ENCODE peak calls at places on chromosomes 6 and 20, in eight cellular contexts. V, D, M, R, X, I, T and L are unnamed samples.

GRCh38 chr20:57213291-57213690 is 53.1 kb downstream of the BMP7 start:
- DNase-seq in R (no peak), V (no peak), M (no peak), D (no peak), X (no peak), I (no peak), T (no peak), L (no peak)

GRCh38 chr6:131807644-131808459 is at the start of gene ENPP1:
- DNase-seq in T (peak; percentile 45), I (no peak), X (peak; percentile 62), M (peak; percentile 95), D (peak; percentile 84), R (no peak), V (peak; percentile 80), L (peak; percentile 4)

GRCh38 chr6:56259682-56260081 is 12.3 kb upstream of the COL21A1 start:
- DNase-seq in I (no peak), M (peak; percentile 57), D (peak; percentile 9), V (no peak), X (peak; percentile 53), T (peak; percentile 70), R (no peak), L (no peak)

GRCh38 chr6:166597711-166598440 is 11.4 kb upstream of the RAMACL start:
- DNase-seq in M (no peak), I (no peak), T (no peak), V (no peak), D (no peak), R (no peak), X (no peak), L (no peak)

GRCh38 chr20:59149678-59150504 is 13.7 kb upstream of the ZNF831 start:
- DNase-seq in I (no peak), X (no peak), T (no peak), D (peak; percentile 33), R (no peak), V (peak; percentile 25), M (peak; percentile 82), L (peak; percentile 88)

GRCh38 chr6:72363844-72364740 is 257.8 kb upstream of the KCNQ5 start:
- DNase-seq in D (peak; percentile 62), I (peak; percentile 74), M (peak; percentile 21), T (peak; percentile 94), V (no peak), X (peak; percentile 97), R (peak; percentile 86), L (no peak)

GRCh38 chr6:69917834-69918233 is 51.5 kb downstream of the COL19A1 start:
- DNase-seq in I (peak; percentile 79), R (no peak), T (no peak), D (no peak), M (peak; percentile 65), V (no peak), X (peak; percentile 77), L (no peak)

GRCh38 chr20:46682063-46682821 is 7.0 kb downstream of the TP53RK start:
- DNase-seq in M (no peak), T (no peak), V (no peak), R (no peak), I (no peak), X (no peak), D (no peak), L (no peak)

GRCh38 chr6:17457956-17458355 is 64.6 kb downstream of the CAP2 start:
- DNase-seq in M (no peak), R (no peak), V (no peak), D (no peak), T (no peak), I (no peak), X (no peak), L (no peak)

GRCh38 chr6:56637640-56638039 is 5.0 kb downstream of the DST start:
- DNase-seq in D (no peak), V (no peak), I (no peak), M (no peak), T (peak; percentile 83), X (peak; percentile 80), R (peak; percentile 54), L (no peak)

GRCh38 chr20:5715068-5715841 is 34.9 kb upstream of the SHLD1 start:
- DNase-seq in I (no peak), V (no peak), M (no peak), X (no peak), T (no peak), R (no peak), D (no peak), L (no peak)

GRCh38 chr20:38604873-38605303 is 3.3 kb downstream of the ARHGAP40 start:
- DNase-seq in V (no peak), X (peak; percentile 14), R (no peak), T (peak; percentile 82), I (peak; percentile 77), D (no peak), M (no peak), L (no peak)

GRCh38 chr6:112338310-112338709 is 8.8 kb upstream of the RFPL4B start:
- DNase-seq in T (no peak), D (no peak), M (no peak), I (no peak), R (no peak), V (no peak), X (no peak), L (no peak)

GRCh38 chr6:105326216-105326615 is 76.7 kb downstream of the PREP start:
- DNase-seq in R (no peak), T (peak; percentile 76), I (no peak), M (peak; percentile 70), X (peak; percentile 76), D (peak; percentile 50), V (no peak), L (no peak)

GRCh38 chr6:82568290-82568993 is 204.8 kb downstream of the TPBG start:
- DNase-seq in M (peak; percentile 13), D (no peak), T (no peak), I (no peak), V (no peak), R (no peak), X (no peak), L (no peak)
- H3K27ac ChIP-seq in M (no peak overlapping the region), D (no peak overlapping the region), T (no peak overlapping the region), I (no peak overlapping the region), V (no peak overlapping the region), R (no peak overlapping the region), X (no peak overlapping the region), L (no peak overlapping the region)

DNA sequence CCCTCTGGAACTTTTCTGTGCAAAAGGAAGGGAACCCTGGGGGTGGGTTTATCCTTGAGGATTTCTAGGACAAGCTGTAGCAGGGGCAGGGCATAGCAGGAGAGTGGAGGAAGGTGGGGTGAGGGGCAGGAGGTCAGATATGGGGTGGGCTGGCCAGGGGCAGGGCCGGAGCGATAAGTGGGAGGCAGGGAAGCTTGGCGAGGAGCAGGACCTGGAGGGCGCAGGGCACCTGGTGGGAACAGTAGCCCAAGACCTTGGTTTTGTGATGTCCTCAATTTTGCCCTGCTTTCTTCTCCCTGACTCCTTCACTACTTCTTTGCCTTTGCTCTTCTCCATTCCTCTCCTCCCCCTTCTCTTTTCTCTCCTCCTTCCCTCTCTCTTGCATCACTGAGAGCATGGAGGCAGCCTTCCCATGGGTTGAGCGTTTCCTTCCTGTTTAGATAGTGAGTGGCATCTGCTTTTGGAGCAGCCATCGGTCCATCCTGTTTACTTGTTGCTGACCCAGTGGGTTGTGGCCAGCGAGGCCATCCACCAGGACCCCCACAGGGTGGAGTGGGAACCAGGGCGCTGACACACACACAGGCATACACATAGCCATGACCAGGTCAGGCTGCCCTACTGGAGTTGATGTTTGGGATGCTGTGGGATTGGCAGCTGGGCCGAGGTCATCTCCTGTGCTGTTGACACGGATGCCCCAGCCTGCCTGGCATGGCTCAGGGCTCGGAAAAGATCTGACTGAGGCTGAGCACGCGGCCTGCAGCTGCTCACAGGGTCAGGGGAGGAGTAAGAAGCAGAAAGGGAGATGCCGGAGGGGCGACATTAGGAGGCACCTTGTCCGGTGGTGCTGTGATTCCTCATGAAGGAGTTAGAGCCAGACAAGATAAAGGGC is 121.0 kb upstream of the RNF24 start:
- DNase-seq in X (peak; percentile 56), V (no peak), M (no peak), R (no peak), T (no peak), I (no peak), D (no peak), L (no peak)
- H3K27ac ChIP-seq in X (peak overlapping the region; percentile 77), V (no peak overlapping the region), M (no peak overlapping the region), R (peak overlapping the region; percentile 94), T (peak overlapping the region; percentile 71), I (peak overlapping the region; percentile 9), D (no peak overlapping the region), L (no peak overlapping the region)

GRCh38 chr6:156852147-156852857 is 75.1 kb downstream of the ARID1B start:
- DNase-seq in D (no peak), X (no peak), R (no peak), M (no peak), I (no peak), V (no peak), T (no peak), L (no peak)

GRCh38 chr6:156852858-156853216 is 75.7 kb downstream of the ARID1B start:
- DNase-seq in I (no peak), D (no peak), M (no peak), V (no peak), T (no peak), R (no peak), X (no peak), L (no peak)

GRCh38 chr6:156853733-156854132 is 76.6 kb downstream of the ARID1B start:
- DNase-seq in R (no peak), M (no peak), T (no peak), X (no peak), I (no peak), D (no peak), V (no peak), L (no peak)

GRCh38 chr6:156857573-156857972 is 80.4 kb downstream of the ARID1B start:
- DNase-seq in X (peak; percentile 64), M (no peak), V (no peak), I (peak; percentile 49), R (no peak), D (no peak), T (no peak), L (peak; percentile 28)

DNA sequence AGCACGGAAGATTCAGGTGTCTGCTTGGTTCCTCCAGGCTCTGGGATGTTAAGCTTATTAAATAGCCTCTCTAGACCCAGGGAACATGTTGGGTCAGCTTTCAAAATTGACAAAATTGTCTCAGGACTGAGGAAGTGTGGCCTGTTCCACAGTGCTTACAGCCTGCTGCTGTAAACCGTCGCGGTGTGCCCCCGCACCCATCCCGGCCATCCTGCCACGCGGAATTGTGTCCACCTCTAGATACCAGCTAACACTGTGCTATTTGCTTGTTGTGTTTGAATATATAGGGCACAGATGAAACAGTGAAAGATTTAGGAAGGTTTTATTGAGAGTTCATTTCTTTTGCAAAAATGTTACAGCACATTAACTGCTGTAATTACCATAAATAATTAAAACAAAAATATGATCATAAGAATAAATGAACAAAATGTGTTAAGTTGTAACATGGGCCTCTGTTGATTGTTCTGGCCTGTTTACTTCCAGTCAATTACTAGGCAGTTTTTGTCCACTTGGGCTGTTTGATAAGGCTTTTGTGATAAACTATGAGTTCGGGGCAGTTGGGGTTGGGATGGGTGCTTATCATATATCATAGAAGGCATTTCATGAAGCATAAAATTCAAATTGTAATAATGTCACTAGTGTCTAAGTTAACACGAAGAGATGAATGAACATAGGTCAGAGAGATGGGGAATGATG is 77.4 kb downstream of the ARID1B start:
- DNase-seq in M (no peak), T (no peak), D (no peak), I (no peak), R (no peak), X (no peak), V (no peak), L (no peak)
- H3K27ac ChIP-seq in M (no peak overlapping the region), T (no peak overlapping the region), D (no peak overlapping the region), I (no peak overlapping the region), R (no peak overlapping the region), X (no peak overlapping the region), V (no peak overlapping the region), L (no peak overlapping the region)

DNA sequence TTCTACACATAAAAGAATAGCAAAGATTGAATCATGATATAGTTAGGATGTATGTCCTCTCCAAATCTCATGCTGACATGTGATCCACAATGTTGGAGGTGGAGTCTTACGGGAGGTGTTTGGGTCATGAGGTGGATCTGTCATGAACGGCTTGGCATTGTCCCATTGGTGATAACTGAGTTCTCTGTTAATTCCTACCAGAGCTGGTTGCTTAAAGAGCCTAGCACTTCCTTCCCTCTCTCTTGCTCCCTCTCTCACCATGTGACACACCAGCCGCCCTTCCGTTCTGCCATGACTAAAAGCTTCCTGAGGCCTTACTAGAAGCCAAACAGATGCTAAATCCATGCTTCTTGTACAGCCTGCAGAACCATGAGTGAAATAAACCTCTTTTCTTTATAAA is 8.3 kb downstream of the TNFRSF21 start:
- DNase-seq in I (no peak), X (no peak), R (no peak), D (no peak), M (no peak), T (no peak), V (no peak), L (no peak)
- H3K27ac ChIP-seq in I (no peak overlapping the region), X (no peak overlapping the region), R (no peak overlapping the region), D (no peak overlapping the region), M (no peak overlapping the region), T (no peak overlapping the region), V (no peak overlapping the region), L (no peak overlapping the region)